ENCODE peak calls at places on chromosomes 2 and 18, in five cellular contexts. L is heart left ventricle, U is A549, V is esophagus squamous epithelium, E is HCT116. G is an unnamed sample. For H3K4me1, the result is how much of the 10 kb centered on the place peaks cover.

GRCh38 chr2:234483568-234484251 is 13.2 kb downstream of the ARL4C start:
- DNase-seq in L (no peak), U (no peak), V (no peak), E (no peak), G (no peak)

GRCh38 chr2:219664041-219664440 is 36.6 kb downstream of the SLC4A3 start:
- DNase-seq in L (no peak), U (no peak), V (no peak), E (no peak), G (no peak)

GRCh38 chr2:107405261-107405660 is 421.4 kb upstream of the RGPD4 start:
- DNase-seq in L (no peak), U (no peak), V (no peak), E (no peak), G (no peak)

GRCh38 chr18:37889963-37890362 is 324.4 kb upstream of the CELF4 start:
- DNase-seq in L (no peak), U (no peak), V (no peak), E (no peak), G (no peak)

GRCh38 chr2:119062652-119063051 is 95.9 kb downstream of the C1QL2 start:
- DNase-seq in L (no peak), U (no peak), V (no peak), E (no peak), G (no peak)

GRCh38 chr2:30224147-30224546 is 7.2 kb upstream of the LBH start:
- DNase-seq in L (no peak), U (no peak), V (no peak), E (no peak), G (no peak)

GRCh38 chr2:13791019-13791418 is 841.5 kb upstream of the LRATD1 start:
- DNase-seq in L (no peak), U (no peak), V (no peak), E (no peak), G (no peak)

GRCh38 chr2:229910832-229911412 is 10.9 kb downstream of the TRIP12 start:
- DNase-seq in L (no peak), U (peak), V (no peak), E (no peak), G (no peak)

GRCh38 chr2:128237081-128237534 is 81.6 kb downstream of the HS6ST1 start:
- DNase-seq in L (peak), U (no peak), V (no peak), E (no peak), G (no peak)

GRCh38 chr2:201220102-201220570 is 37.2 kb downstream of the CASP10 start:
- DNase-seq in L (no peak), U (no peak), V (no peak), E (no peak), G (no peak)

GRCh38 chr2:202910687-202911086 is 786 bp downstream of the WDR12 start:
- DNase-seq in L (no peak), U (no peak), V (no peak), E (no peak), G (no peak)

GRCh38 chr2:25835906-25836305 is 42.4 kb downstream of the ASXL2 start:
- DNase-seq in L (no peak), U (no peak), V (no peak), E (no peak), G (no peak)

GRCh38 chr18:31498450-31499156 is 626 bp downstream of the DSG2 start:
- DNase-seq in L (no peak), U (no peak), V (no peak), E (no peak), G (peak)

GRCh38 chr18:78882585-78882984 is 97.0 kb upstream of the SALL3 start:
- DNase-seq in L (no peak), U (no peak), V (no peak), E (no peak), G (no peak)

GRCh38 chr2:195520671-195521155 is 136.3 kb upstream of the SLC39A10 start:
- DNase-seq in L (no peak), U (peak), V (no peak), E (no peak), G (no peak)

GRCh38 chr2:37858197-37858711 is 66.8 kb upstream of the RMDN2 start:
- DNase-seq in L (no peak), U (no peak), V (no peak), E (no peak), G (no peak)

GRCh38 chr2:31274700-31275075 is 40.7 kb downstream of the EHD3 start:
- DNase-seq in L (no peak), U (no peak), V (no peak), E (no peak), G (no peak)

GRCh38 chr2:188369365-188369764 is 77.7 kb downstream of the GULP1 start:
- DNase-seq in L (peak), U (peak), V (no peak), E (peak), G (no peak)

GRCh38 chr18:68769423-68769822 is 28.5 kb upstream of the CCDC102B start:
- DNase-seq in L (no peak), U (no peak), V (no peak), E (no peak), G (no peak)

GRCh38 chr2:166700079-166700478 is 188.2 kb upstream of the XIRP2 start:
- DNase-seq in L (no peak), U (no peak), V (no peak), E (no peak), G (no peak)
- TF ChIP-seq CTCF in L (peak), U (no peak), V (no peak), E (no peak), G (no peak)

GRCh38 chr2:19989681-19990415 is at the start of gene WDR35:
- DNase-seq in L (peak), U (peak), V (peak), E (peak), G (peak)
- TF ChIP-seq POLR2A in L (no peak), U (peak), V (peak), E (no peak), G (peak)

GRCh38 chr18:48140738-48141137 is 210.3 kb upstream of the SMAD2 start:
- DNase-seq in L (no peak), U (no peak), V (no peak), E (no peak), G (no peak)
- H3K4me1 ChIP-seq in L (under half), U (under half), V (under half), E (under half), G (under half)

GRCh38 chr18:58581265-58581664 is 47.6 kb downstream of the ALPK2 start:
- DNase-seq in L (no peak), U (peak), V (no peak), E (peak), G (no peak)
- TF ChIP-seq CTCF in L (no peak), U (no peak), V (no peak), E (no peak), G (no peak)

DNA sequence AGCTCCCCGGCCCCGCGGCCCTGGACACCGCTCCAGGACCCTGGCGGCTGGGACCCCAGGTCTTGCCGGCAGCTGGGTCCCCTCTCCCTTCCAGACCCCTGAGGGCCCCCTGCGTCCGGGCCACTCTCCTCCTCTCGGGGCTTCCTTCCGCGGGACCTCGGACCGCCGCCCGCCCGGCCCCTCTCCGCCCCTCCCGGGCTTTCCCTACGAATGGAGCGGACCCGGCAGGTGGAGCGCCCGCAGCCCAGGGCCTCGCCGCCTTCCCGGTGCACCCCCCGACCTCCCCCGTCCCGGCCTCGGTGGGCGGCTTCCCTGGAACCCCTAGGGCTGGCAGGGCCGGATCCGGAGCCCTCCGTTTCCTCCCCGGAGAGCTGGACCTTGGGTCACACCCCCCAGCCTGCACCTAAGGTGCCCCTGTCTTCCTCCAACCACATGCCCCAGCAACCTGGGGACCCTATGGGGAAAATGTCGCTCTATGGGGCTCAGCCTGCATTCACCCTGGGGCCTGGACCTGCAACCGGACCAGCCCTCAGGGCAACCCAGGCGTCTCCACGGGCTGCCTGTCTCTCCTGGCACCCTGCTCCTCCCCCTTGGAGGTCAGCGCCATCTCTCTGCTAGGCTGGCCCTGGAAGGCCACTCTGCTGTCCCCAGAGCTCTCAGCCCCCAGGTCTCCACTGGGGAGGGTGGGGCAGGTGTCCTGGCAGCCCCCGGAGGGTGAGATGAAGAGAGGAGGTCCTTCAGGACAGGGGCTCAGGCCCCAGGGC is 730 bp downstream of the B3GNT7 start:
- DNase-seq in L (no peak), U (no peak), V (no peak), E (no peak), G (no peak)
- TF ChIP-seq POLR2A in L (no peak), U (no peak), V (no peak), E (no peak), G (no peak)

G was measured in ovary.